ENCODE peak calls at places on chromosomes 12 and 14, in four cellular contexts. One of them, this sample, is unnamed.

GRCh38 chr12:66403746-66404145 is 101.5 kb downstream of the HELB start:
- DNase-seq in RWPE1: no peak
- DNase-seq in heart left ventricle: no peak
- DNase-seq in T-helper 17 cell: no peak
- DNase-seq in this sample: no peak

GRCh38 chr12:63940295-63940997 is 95.9 kb downstream of the SRGAP1 start:
- DNase-seq in RWPE1: no peak
- DNase-seq in heart left ventricle: no peak
- DNase-seq in T-helper 17 cell: no peak
- DNase-seq in this sample: no peak

GRCh38 chr14:59097681-59098080 is 90.8 kb upstream of the DAAM1 start:
- DNase-seq in RWPE1: no peak
- DNase-seq in heart left ventricle: no peak
- DNase-seq in T-helper 17 cell: no peak
- DNase-seq in this sample: no peak

GRCh38 chr12:22164101-22164500 is 118.1 kb downstream of the CMAS start:
- DNase-seq in RWPE1: no peak
- DNase-seq in heart left ventricle: no peak
- DNase-seq in T-helper 17 cell: no peak
- DNase-seq in this sample: no peak

GRCh38 chr14:61751475-61751989 is 10.7 kb upstream of the SNAPC1 start:
- DNase-seq in RWPE1: no peak
- DNase-seq in heart left ventricle: no peak
- DNase-seq in T-helper 17 cell: no peak
- DNase-seq in this sample: no peak

GRCh38 chr14:98146416-98146815 is 1125.6 kb downstream of the BCL11B start:
- DNase-seq in RWPE1: no peak
- DNase-seq in heart left ventricle: no peak
- DNase-seq in T-helper 17 cell: no peak
- DNase-seq in this sample: no peak

GRCh38 chr12:12511021-12511783 is 51.5 kb downstream of the DUSP16 start:
- DNase-seq in RWPE1: peak
- DNase-seq in heart left ventricle: no peak
- DNase-seq in T-helper 17 cell: no peak
- DNase-seq in this sample: no peak

GRCh38 chr14:35669782-35670181 is 135.8 kb downstream of the INSM2 start:
- DNase-seq in RWPE1: peak
- DNase-seq in heart left ventricle: no peak
- DNase-seq in T-helper 17 cell: no peak
- DNase-seq in this sample: no peak

GRCh38 chr14:103370087-103370486 is 15.1 kb upstream of the MARK3 start:
- DNase-seq in RWPE1: no peak
- DNase-seq in heart left ventricle: no peak
- DNase-seq in T-helper 17 cell: no peak
- DNase-seq in this sample: no peak

GRCh38 chr12:76274699-76275098 is 73.5 kb downstream of the BBS10 start:
- DNase-seq in RWPE1: no peak
- DNase-seq in heart left ventricle: no peak
- DNase-seq in T-helper 17 cell: no peak
- DNase-seq in this sample: no peak

GRCh38 chr12:39157696-39158342 is 252.4 kb upstream of the CPNE8 start:
- DNase-seq in RWPE1: no peak
- DNase-seq in heart left ventricle: no peak
- DNase-seq in T-helper 17 cell: no peak
- DNase-seq in this sample: no peak

GRCh38 chr12:78963439-78964222 is 99.1 kb downstream of the SYT1 start:
- DNase-seq in RWPE1: peak
- DNase-seq in heart left ventricle: no peak
- DNase-seq in T-helper 17 cell: no peak
- DNase-seq in this sample: no peak

GRCh38 chr12:98440165-98440581 is 75.2 kb upstream of the TMPO start:
- DNase-seq in RWPE1: peak
- DNase-seq in heart left ventricle: no peak
- DNase-seq in T-helper 17 cell: no peak
- DNase-seq in this sample: no peak

GRCh38 chr14:71361335-71361734 is 454.1 kb downstream of the PCNX1 start:
- DNase-seq in RWPE1: peak
- DNase-seq in heart left ventricle: no peak
- DNase-seq in T-helper 17 cell: no peak
- DNase-seq in this sample: no peak

GRCh38 chr12:79547735-79548347 is 142.9 kb downstream of the PAWR start:
- DNase-seq in RWPE1: peak
- DNase-seq in heart left ventricle: no peak
- DNase-seq in T-helper 17 cell: no peak
- DNase-seq in this sample: no peak

GRCh38 chr12:124391340-124392261 is 96.7 kb downstream of the RFLNA start:
- DNase-seq in RWPE1: peak
- DNase-seq in heart left ventricle: peak
- DNase-seq in T-helper 17 cell: no peak
- DNase-seq in this sample: peak